ENCODE peak calls at places on chromosomes 6 and 20, in six cellular contexts. U is CD4-positive, CD25-positive, alpha-beta regulatory T cell; A is heart left ventricle; Y is left lung; I is tibial artery; S is A673. M is an unnamed sample.
A peak's percentile ranks its signal among the peaks of the same experiment; 100 is the strongest.

GRCh38 chr6:79076160-79076559 is 1.9 kb downstream of the PHIP start:
- DNase-seq in Y (no peak), U (peak; percentile 15), A (no peak), I (no peak), S (no peak), M (no peak)

GRCh38 chr20:19893356-19893755 is 123.8 kb upstream of the NAA20 start:
- DNase-seq in A (no peak), U (no peak), I (no peak), S (no peak), Y (no peak), M (no peak)

GRCh38 chr20:58107533-58107932 is 120.9 kb downstream of the ANKRD60 start:
- DNase-seq in Y (no peak), S (no peak), A (no peak), I (no peak), U (no peak), M (no peak)

GRCh38 chr6:45946352-45946751 is 69.3 kb downstream of the CLIC5 start:
- DNase-seq in S (peak; percentile 62), I (no peak), Y (peak; percentile 44), A (peak; percentile 69), U (no peak), M (no peak)

GRCh38 chr6:121823437-121823851 is 388.0 kb downstream of the GJA1 start:
- DNase-seq in U (no peak), A (no peak), I (no peak), S (peak; percentile 48), Y (no peak), M (no peak)

GRCh38 chr6:46983007-46983411 is 59.1 kb downstream of the ADGRF1 start:
- DNase-seq in Y (no peak), S (no peak), I (no peak), U (no peak), A (no peak), M (no peak)

GRCh38 chr6:137570307-137570832 is 76.2 kb upstream of the OLIG3 start:
- DNase-seq in S (no peak), I (no peak), Y (no peak), U (no peak), A (no peak), M (no peak)

GRCh38 chr20:50276119-50277063 is 85.8 kb downstream of the CEBPB start:
- DNase-seq in I (peak; percentile 74), Y (peak; percentile 74), S (no peak), A (no peak), U (no peak), M (no peak)

GRCh38 chr6:96502915-96503314 is 18.7 kb upstream of the UFL1 start:
- DNase-seq in S (no peak), Y (no peak), A (no peak), U (no peak), I (no peak), M (no peak)

GRCh38 chr6:20286968-20287565 is 74.8 kb upstream of the MBOAT1 start:
- DNase-seq in S (no peak), A (no peak), Y (no peak), U (no peak), I (no peak), M (no peak)

GRCh38 chr6:150165020-150165702 is 22.3 kb downstream of the PPP1R14C start:
- DNase-seq in U (no peak), S (no peak), A (no peak), I (no peak), Y (no peak), M (no peak)

GRCh38 chr20:51541189-51542032 is 1.1 kb downstream of the NFATC2 start:
- DNase-seq in S (peak; percentile 62), U (peak; percentile 75), I (peak; percentile 92), Y (peak; percentile 76), A (peak; percentile 92), M (peak; percentile 63)
- H3K4me3 ChIP-seq in S (no peak overlapping the region), U (peak overlapping the region; percentile 85), I (peak overlapping the region; percentile 50), Y (peak overlapping the region; percentile 32), A (no peak overlapping the region), M (peak overlapping the region; percentile 57)

GRCh38 chr20:6882911-6883310 is 115.4 kb downstream of the BMP2 start:
- DNase-seq in U (no peak), A (no peak), Y (no peak), S (no peak), I (no peak), M (no peak)

GRCh38 chr20:6887966-6888365 is 120.5 kb downstream of the BMP2 start:
- DNase-seq in U (no peak), A (no peak), I (no peak), S (no peak), Y (no peak), M (no peak)

GRCh38 chr20:6886065-6886729 is 118.7 kb downstream of the BMP2 start:
- DNase-seq in A (no peak), I (no peak), Y (no peak), U (no peak), S (no peak), M (no peak)

GRCh38 chr20:6884114-6884513 is 116.6 kb downstream of the BMP2 start:
- DNase-seq in S (no peak), A (no peak), U (no peak), Y (no peak), I (no peak), M (no peak)
- H3K27ac ChIP-seq in S (no peak overlapping the region), A (no peak overlapping the region), U (no peak overlapping the region), Y (no peak overlapping the region), I (no peak overlapping the region), M (no peak overlapping the region)

DNA sequence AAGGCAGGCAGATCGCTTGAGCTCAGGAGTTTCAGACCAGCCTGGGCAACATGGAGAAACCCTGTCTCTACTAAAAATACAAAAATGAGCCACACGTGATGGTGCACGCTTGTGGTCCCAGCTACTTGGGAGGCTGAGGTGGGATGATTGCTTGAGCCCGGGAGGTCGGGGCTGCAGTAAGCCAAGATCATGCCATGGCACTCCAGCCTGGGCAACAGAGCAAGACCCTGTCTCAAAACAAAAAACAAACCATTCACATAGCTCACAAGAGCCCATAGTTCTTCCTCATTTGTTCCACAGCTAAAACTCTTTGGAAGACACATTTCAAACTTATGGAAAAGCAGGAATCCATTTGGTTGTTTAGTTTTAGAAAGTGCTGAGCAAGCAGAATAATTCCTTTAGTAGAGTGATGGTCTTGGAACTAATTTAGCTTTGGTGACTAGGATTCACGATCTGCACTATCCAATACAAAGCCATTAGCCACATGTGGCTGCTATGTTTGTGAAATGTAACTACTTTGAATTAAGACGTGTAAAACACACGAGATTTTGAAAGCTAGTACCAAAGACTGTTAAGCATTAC is 4.1 kb downstream of the ZNFX1 start:
- DNase-seq in U (no peak), S (no peak), Y (no peak), I (no peak), A (no peak), M (no peak)
- H3K36me3 ChIP-seq in U (peaks cover 51% of the 10 kb centered on the region), S (peaks cover 59% of the 10 kb centered on the region), Y (peaks cover 68% of the 10 kb centered on the region), I (peaks cover 53% of the 10 kb centered on the region), A (no peaks in the 10 kb centered on the region), M (peaks cover 24% of the 10 kb centered on the region)

GRCh38 chr20:44180814-44181213 is 6.2 kb downstream of the JPH2 start:
- DNase-seq in Y (no peak), S (no peak), I (peak; percentile 92), A (peak; percentile 89), U (no peak), M (no peak)
- H3K4me3 ChIP-seq in Y (no peak overlapping the region), S (no peak overlapping the region), I (peak overlapping the region; percentile 73), A (peak overlapping the region; percentile 7), U (no peak overlapping the region), M (no peak overlapping the region)

DNA sequence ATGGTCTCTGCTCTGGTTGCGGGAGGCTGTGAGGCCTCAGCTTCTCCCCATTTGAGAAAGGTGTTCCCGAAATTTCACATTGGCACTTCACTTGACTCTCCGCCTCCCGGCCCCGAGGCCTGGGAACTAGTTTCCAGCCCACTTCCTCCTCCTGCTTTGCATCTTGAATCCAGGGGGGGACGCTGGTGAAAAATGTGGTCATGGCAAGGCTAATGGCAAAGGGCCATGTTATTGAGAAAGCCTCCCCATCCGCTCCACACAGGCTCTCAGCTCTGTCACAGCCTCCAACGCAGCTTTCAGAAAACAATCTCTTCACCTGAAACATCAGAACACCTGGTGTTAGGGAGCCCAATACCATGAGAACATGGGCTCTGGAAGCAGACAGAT is 5.6 kb downstream of the PLAGL2 start:
- DNase-seq in U (no peak), I (no peak), Y (no peak), S (no peak), A (no peak), M (no peak)
- H3K27ac ChIP-seq in U (no peak overlapping the region), I (no peak overlapping the region), Y (peak overlapping the region; percentile 49), S (no peak overlapping the region), A (no peak overlapping the region), M (no peak overlapping the region)

GRCh38 chr6:32116674-32117073 is 7.5 kb upstream of the TNXB start:
- DNase-seq in U (no peak), Y (no peak), A (no peak), S (peak; percentile 59), I (no peak), M (no peak)
- H3K36me3 ChIP-seq in U (peaks cover 60% of the 10 kb centered on the region), Y (peaks cover 76% of the 10 kb centered on the region), A (no peaks in the 10 kb centered on the region), S (peaks cover 29% of the 10 kb centered on the region), I (peaks cover 46% of the 10 kb centered on the region), M (peaks cover 29% of the 10 kb centered on the region)

GRCh38 chr6:43428874-43429273 is 1.5 kb downstream of the ABCC10 start:
- DNase-seq in S (no peak), A (no peak), I (no peak), U (no peak), Y (no peak), M (no peak)
- H3K4me3 ChIP-seq in S (peak overlapping the region; percentile 79), A (no peak overlapping the region), I (peak overlapping the region; percentile 74), U (peak overlapping the region; percentile 87), Y (no peak overlapping the region), M (peak overlapping the region; percentile 78)

M was measured in CD8-positive, alpha-beta T cell.